ENCODE peak calls at places on chromosome 6, in eight cellular contexts. One of them, this sample, is unnamed.

GRCh38 chr6:117613920-117614535 is 11.7 kb upstream of the GOPC start:
- DNase-seq in uterus: no peak
- DNase-seq in right atrium auricular region: no peak
- DNase-seq in RPMI8226: no peak
- DNase-seq in stromal cell of bone marrow: no peak
- DNase-seq in endothelial cell: no peak
- DNase-seq in activated T-cell treated with anti-CD3 and anti-CD28 coated beads for 24 hours: no peak
- DNase-seq in nucleus accumbens: no peak
- DNase-seq in this sample: no peak

GRCh38 chr6:1720620-1721322 is 111.1 kb downstream of the FOXC1 start:
- DNase-seq in uterus: no peak
- DNase-seq in right atrium auricular region: no peak
- DNase-seq in RPMI8226: no peak
- DNase-seq in stromal cell of bone marrow: no peak
- DNase-seq in endothelial cell: no peak
- DNase-seq in activated T-cell treated with anti-CD3 and anti-CD28 coated beads for 24 hours: no peak
- DNase-seq in nucleus accumbens: no peak
- DNase-seq in this sample: peak

GRCh38 chr6:147222160-147222838 is 18.1 kb downstream of the STXBP5 start:
- DNase-seq in uterus: no peak
- DNase-seq in right atrium auricular region: no peak
- DNase-seq in RPMI8226: no peak
- DNase-seq in stromal cell of bone marrow: no peak
- DNase-seq in endothelial cell: no peak
- DNase-seq in activated T-cell treated with anti-CD3 and anti-CD28 coated beads for 24 hours: no peak
- DNase-seq in nucleus accumbens: no peak
- DNase-seq in this sample: peak

GRCh38 chr6:41537359-41537758 is 8.8 kb upstream of the FOXP4 start:
- DNase-seq in uterus: no peak
- DNase-seq in right atrium auricular region: no peak
- DNase-seq in RPMI8226: no peak
- DNase-seq in stromal cell of bone marrow: no peak
- DNase-seq in endothelial cell: no peak
- DNase-seq in activated T-cell treated with anti-CD3 and anti-CD28 coated beads for 24 hours: no peak
- DNase-seq in nucleus accumbens: no peak
- DNase-seq in this sample: no peak

GRCh38 chr6:45791600-45792168 is 224.0 kb downstream of the CLIC5 start:
- DNase-seq in uterus: no peak
- DNase-seq in right atrium auricular region: no peak
- DNase-seq in RPMI8226: no peak
- DNase-seq in stromal cell of bone marrow: peak
- DNase-seq in endothelial cell: no peak
- DNase-seq in activated T-cell treated with anti-CD3 and anti-CD28 coated beads for 24 hours: no peak
- DNase-seq in nucleus accumbens: no peak
- DNase-seq in this sample: no peak

GRCh38 chr6:68777956-68778355 is 142.9 kb downstream of the ADGRB3 start:
- DNase-seq in uterus: no peak
- DNase-seq in right atrium auricular region: no peak
- DNase-seq in RPMI8226: no peak
- DNase-seq in stromal cell of bone marrow: peak
- DNase-seq in endothelial cell: no peak
- DNase-seq in activated T-cell treated with anti-CD3 and anti-CD28 coated beads for 24 hours: no peak
- DNase-seq in nucleus accumbens: peak
- DNase-seq in this sample: peak

GRCh38 chr6:82176616-82177015 is 70.9 kb downstream of the IBTK start:
- DNase-seq in uterus: no peak
- DNase-seq in right atrium auricular region: no peak
- DNase-seq in RPMI8226: no peak
- DNase-seq in stromal cell of bone marrow: no peak
- DNase-seq in endothelial cell: no peak
- DNase-seq in activated T-cell treated with anti-CD3 and anti-CD28 coated beads for 24 hours: no peak
- DNase-seq in nucleus accumbens: no peak
- DNase-seq in this sample: no peak

GRCh38 chr6:126210398-126211075 is 129.4 kb upstream of the CENPW start:
- DNase-seq in uterus: no peak
- DNase-seq in right atrium auricular region: no peak
- DNase-seq in RPMI8226: no peak
- DNase-seq in stromal cell of bone marrow: peak
- DNase-seq in endothelial cell: no peak
- DNase-seq in activated T-cell treated with anti-CD3 and anti-CD28 coated beads for 24 hours: no peak
- DNase-seq in nucleus accumbens: no peak
- DNase-seq in this sample: no peak

GRCh38 chr6:30556006-30556713 is at the start of gene GNL1:
- DNase-seq in uterus: peak
- DNase-seq in right atrium auricular region: peak
- DNase-seq in RPMI8226: peak
- DNase-seq in stromal cell of bone marrow: peak
- DNase-seq in endothelial cell: peak
- DNase-seq in activated T-cell treated with anti-CD3 and anti-CD28 coated beads for 24 hours: peak
- DNase-seq in nucleus accumbens: peak
- DNase-seq in this sample: peak

GRCh38 chr6:130132286-130132701 is 90.5 kb downstream of the SAMD3 start:
- DNase-seq in uterus: no peak
- DNase-seq in right atrium auricular region: no peak
- DNase-seq in RPMI8226: no peak
- DNase-seq in stromal cell of bone marrow: no peak
- DNase-seq in endothelial cell: no peak
- DNase-seq in activated T-cell treated with anti-CD3 and anti-CD28 coated beads for 24 hours: peak
- DNase-seq in nucleus accumbens: no peak
- DNase-seq in this sample: no peak

GRCh38 chr6:90296346-90297123 is at the start of gene BACH2:
- DNase-seq in uterus: peak
- DNase-seq in right atrium auricular region: peak
- DNase-seq in RPMI8226: peak
- DNase-seq in stromal cell of bone marrow: peak
- DNase-seq in endothelial cell: peak
- DNase-seq in activated T-cell treated with anti-CD3 and anti-CD28 coated beads for 24 hours: peak
- DNase-seq in nucleus accumbens: peak
- DNase-seq in this sample: peak

GRCh38 chr6:29942275-29943052 is at the start of gene HLA-A:
- DNase-seq in uterus: peak
- DNase-seq in right atrium auricular region: peak
- DNase-seq in RPMI8226: peak
- DNase-seq in stromal cell of bone marrow: peak
- DNase-seq in endothelial cell: peak
- DNase-seq in activated T-cell treated with anti-CD3 and anti-CD28 coated beads for 24 hours: peak
- DNase-seq in nucleus accumbens: peak
- DNase-seq in this sample: peak

GRCh38 chr6:83853178-83853967 is at the start of gene RIPPLY2:
- DNase-seq in uterus: no peak
- DNase-seq in right atrium auricular region: no peak
- DNase-seq in RPMI8226: no peak
- DNase-seq in stromal cell of bone marrow: no peak
- DNase-seq in endothelial cell: peak
- DNase-seq in activated T-cell treated with anti-CD3 and anti-CD28 coated beads for 24 hours: no peak
- DNase-seq in nucleus accumbens: peak
- DNase-seq in this sample: peak

GRCh38 chr6:7135755-7136154 is 28.0 kb downstream of the RREB1 start:
- DNase-seq in uterus: no peak
- DNase-seq in right atrium auricular region: peak
- DNase-seq in RPMI8226: peak
- DNase-seq in stromal cell of bone marrow: no peak
- DNase-seq in endothelial cell: no peak
- DNase-seq in activated T-cell treated with anti-CD3 and anti-CD28 coated beads for 24 hours: no peak
- DNase-seq in nucleus accumbens: no peak
- DNase-seq in this sample: no peak

GRCh38 chr6:115706324-115706723 is 354.4 kb downstream of the FRK start:
- DNase-seq in uterus: no peak
- DNase-seq in right atrium auricular region: no peak
- DNase-seq in RPMI8226: no peak
- DNase-seq in stromal cell of bone marrow: no peak
- DNase-seq in endothelial cell: no peak
- DNase-seq in activated T-cell treated with anti-CD3 and anti-CD28 coated beads for 24 hours: no peak
- DNase-seq in nucleus accumbens: no peak
- DNase-seq in this sample: no peak

GRCh38 chr6:29653452-29654038 is 3.3 kb upstream of the MOG start:
- DNase-seq in uterus: peak
- DNase-seq in right atrium auricular region: no peak
- DNase-seq in RPMI8226: peak
- DNase-seq in stromal cell of bone marrow: peak
- DNase-seq in endothelial cell: peak
- DNase-seq in activated T-cell treated with anti-CD3 and anti-CD28 coated beads for 24 hours: no peak
- DNase-seq in nucleus accumbens: no peak
- DNase-seq in this sample: peak

GRCh38 chr6:118679293-118679692 is 27.9 kb upstream of the CEP85L start:
- DNase-seq in uterus: no peak
- DNase-seq in right atrium auricular region: no peak
- DNase-seq in RPMI8226: no peak
- DNase-seq in stromal cell of bone marrow: peak
- DNase-seq in endothelial cell: no peak
- DNase-seq in activated T-cell treated with anti-CD3 and anti-CD28 coated beads for 24 hours: no peak
- DNase-seq in nucleus accumbens: no peak
- DNase-seq in this sample: no peak

GRCh38 chr6:44074383-44075136 is 52.7 kb downstream of the MRPL14 start:
- DNase-seq in uterus: peak
- DNase-seq in right atrium auricular region: peak
- DNase-seq in RPMI8226: peak
- DNase-seq in stromal cell of bone marrow: peak
- DNase-seq in endothelial cell: peak
- DNase-seq in activated T-cell treated with anti-CD3 and anti-CD28 coated beads for 24 hours: peak
- DNase-seq in nucleus accumbens: no peak
- DNase-seq in this sample: peak

GRCh38 chr6:13711384-13711725 is 280 bp downstream of the RANBP9 start:
- DNase-seq in uterus: no peak
- DNase-seq in right atrium auricular region: no peak
- DNase-seq in RPMI8226: peak
- DNase-seq in stromal cell of bone marrow: no peak
- DNase-seq in endothelial cell: no peak
- DNase-seq in activated T-cell treated with anti-CD3 and anti-CD28 coated beads for 24 hours: no peak
- DNase-seq in nucleus accumbens: no peak
- DNase-seq in this sample: no peak

GRCh38 chr6:40997256-40997957 is 41.6 kb downstream of the UNC5CL start:
- DNase-seq in uterus: no peak
- DNase-seq in right atrium auricular region: peak
- DNase-seq in RPMI8226: no peak
- DNase-seq in stromal cell of bone marrow: peak
- DNase-seq in endothelial cell: peak
- DNase-seq in activated T-cell treated with anti-CD3 and anti-CD28 coated beads for 24 hours: no peak
- DNase-seq in nucleus accumbens: no peak
- DNase-seq in this sample: peak

GRCh38 chr6:11043552-11043960 is 549 bp downstream of the ELOVL2 start:
- DNase-seq in uterus: no peak
- DNase-seq in right atrium auricular region: no peak
- DNase-seq in RPMI8226: no peak
- DNase-seq in stromal cell of bone marrow: no peak
- DNase-seq in endothelial cell: no peak
- DNase-seq in activated T-cell treated with anti-CD3 and anti-CD28 coated beads for 24 hours: no peak
- DNase-seq in nucleus accumbens: no peak
- DNase-seq in this sample: peak

GRCh38 chr6:6843057-6843627 is 254.6 kb downstream of the LY86 start:
- DNase-seq in uterus: no peak
- DNase-seq in right atrium auricular region: no peak
- DNase-seq in RPMI8226: no peak
- DNase-seq in stromal cell of bone marrow: peak
- DNase-seq in endothelial cell: no peak
- DNase-seq in activated T-cell treated with anti-CD3 and anti-CD28 coated beads for 24 hours: no peak
- DNase-seq in nucleus accumbens: no peak
- DNase-seq in this sample: no peak

This sample was measured in cardiac muscle cell.